ENCODE peak calls at places on chromosomes 6 and 20, in eight cellular contexts. W is activated CD8-positive, alpha-beta T cell treated with anti-CD3 and anti-CD28 coated beads for 36 hours; K is GM12865; A is colonic mucosa; U is suprapubic skin; N is foreskin fibroblast; S is thoracic aorta; Y is fibroblast of lung. C is an unnamed sample.

GRCh38 chr6:157867981-157868380 is 44.9 kb downstream of the SNX9 start:
- DNase-seq in W (no peak), K (no peak), A (no peak), U (no peak), N (no peak), S (no peak), Y (no peak), C (no peak)

GRCh38 chr6:40930555-40930954 is 108.5 kb downstream of the UNC5CL start:
- DNase-seq in W (peak), K (no peak), A (peak), U (no peak), N (peak), S (no peak), Y (no peak), C (no peak)

GRCh38 chr6:168619560-168620314 is 178.8 kb downstream of the SMOC2 start:
- DNase-seq in W (peak), K (no peak), A (no peak), U (no peak), N (no peak), S (no peak), Y (no peak), C (no peak)

GRCh38 chr6:135299256-135299655 is 118.1 kb downstream of the MYB start:
- DNase-seq in W (peak), K (no peak), A (no peak), U (no peak), N (peak), S (no peak), Y (peak), C (no peak)

GRCh38 chr6:47681201-47681990 is 17.0 kb upstream of the ADGRF4 start:
- DNase-seq in W (no peak), K (no peak), A (no peak), U (no peak), N (no peak), S (no peak), Y (no peak), C (no peak)

GRCh38 chr6:26251354-26252081 is 113.5 kb upstream of the BTN3A2 start:
- DNase-seq in W (peak), K (peak), A (peak), U (no peak), N (peak), S (no peak), Y (peak), C (peak)

GRCh38 chr6:25042599-25042936 is 106.8 kb upstream of the RIPOR2 start:
- DNase-seq in W (peak), K (peak), A (no peak), U (no peak), N (no peak), S (no peak), Y (no peak), C (no peak)

GRCh38 chr6:137044366-137045220 is at the start of gene IL20RA:
- DNase-seq in W (no peak), K (peak), A (no peak), U (no peak), N (peak), S (no peak), Y (peak), C (peak)

GRCh38 chr6:152378154-152378553 is 259.0 kb downstream of the SYNE1 start:
- DNase-seq in W (no peak), K (no peak), A (no peak), U (no peak), N (peak), S (no peak), Y (peak), C (no peak)

GRCh38 chr6:37137201-37137880 is 32.6 kb upstream of the PIM1 start:
- DNase-seq in W (peak), K (peak), A (peak), U (no peak), N (peak), S (peak), Y (peak), C (no peak)

GRCh38 chr20:35497780-35498189 is 31.7 kb downstream of the C20orf173 start:
- DNase-seq in W (no peak), K (no peak), A (no peak), U (no peak), N (no peak), S (peak), Y (no peak), C (peak)

GRCh38 chr6:46221221-46221793 is 50.5 kb upstream of the ENPP5 start:
- DNase-seq in W (peak), K (peak), A (no peak), U (no peak), N (peak), S (no peak), Y (peak), C (no peak)

GRCh38 chr20:39825524-39825923 is 863.4 kb downstream of the DHX35 start:
- DNase-seq in W (no peak), K (no peak), A (no peak), U (no peak), N (no peak), S (no peak), Y (no peak), C (no peak)
- TF ChIP-seq CTCF in W (no peak), K (no peak), A (no peak), U (no peak), N (no peak), S (no peak), Y (no peak), C (no peak)

DNA sequence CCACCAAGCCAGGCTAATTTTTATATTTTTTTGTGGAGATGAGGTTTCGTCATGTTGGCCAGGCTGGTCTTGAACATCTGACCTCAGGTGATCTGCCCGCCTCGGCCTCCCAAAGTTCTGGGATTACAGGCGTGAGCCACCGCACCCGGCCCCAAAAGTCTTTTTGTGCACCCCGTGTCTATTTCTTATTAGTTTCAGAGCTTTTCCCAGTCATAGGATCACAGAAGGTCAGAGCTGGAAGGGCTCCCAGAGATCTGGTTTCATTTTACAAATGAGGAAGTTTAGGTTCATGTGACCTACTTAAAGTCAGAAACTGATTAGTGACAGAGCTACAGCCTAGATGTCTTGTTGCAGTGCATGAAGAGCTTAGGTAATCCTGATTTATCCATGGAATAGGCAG is 1.6 kb upstream of the OGFRL1 start:
- DNase-seq in W (no peak), K (no peak), A (no peak), U (no peak), N (peak), S (no peak), Y (no peak), C (peak)
- TF ChIP-seq CTCF in W (no peak), K (no peak), A (no peak), U (no peak), N (no peak), S (no peak), Y (no peak), C (no peak)

DNA sequence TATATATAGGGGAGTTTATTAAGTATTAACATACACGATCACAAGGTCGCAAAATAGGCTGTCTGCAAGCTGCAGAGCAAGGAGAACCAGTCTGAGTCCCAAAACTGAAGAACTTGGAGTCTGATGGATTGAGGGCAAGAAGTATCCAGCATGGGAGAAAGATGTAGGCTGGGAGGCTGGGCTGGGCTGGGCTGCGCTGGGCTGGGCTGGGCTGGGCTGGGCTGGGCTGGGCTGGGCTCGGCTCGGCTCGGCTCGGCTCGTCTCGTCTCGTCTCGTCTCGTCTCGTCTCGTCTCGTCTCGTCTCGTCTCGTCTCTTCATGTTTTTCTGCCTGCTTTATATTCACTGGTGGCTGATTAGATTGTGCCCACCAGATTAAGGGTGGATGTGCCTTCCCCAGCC is 238.6 kb downstream of the GRM1 start:
- DNase-seq in W (no peak), K (no peak), A (no peak), U (no peak), N (no peak), S (no peak), Y (no peak), C (peak)
- TF ChIP-seq CTCF in W (no peak), K (no peak), A (no peak), U (no peak), N (no peak), S (no peak), Y (no peak), C (no peak)

GRCh38 chr6:131789219-131789618 is 18.6 kb upstream of the ENPP1 start:
- DNase-seq in W (peak), K (no peak), A (no peak), U (no peak), N (peak), S (no peak), Y (peak), C (no peak)

GRCh38 chr6:131792091-131792496 is 15.7 kb upstream of the ENPP1 start:
- DNase-seq in W (peak), K (no peak), A (no peak), U (no peak), N (peak), S (no peak), Y (peak), C (no peak)

GRCh38 chr6:131784561-131784960 is 23.3 kb upstream of the ENPP1 start:
- DNase-seq in W (no peak), K (no peak), A (no peak), U (no peak), N (peak), S (no peak), Y (no peak), C (no peak)

GRCh38 chr6:131787079-131787478 is 20.7 kb upstream of the ENPP1 start:
- DNase-seq in W (no peak), K (no peak), A (no peak), U (no peak), N (peak), S (no peak), Y (peak), C (no peak)

GRCh38 chr6:131787955-131788712 is 19.7 kb upstream of the ENPP1 start:
- DNase-seq in W (no peak), K (no peak), A (peak), U (no peak), N (peak), S (no peak), Y (peak), C (no peak)
- TF ChIP-seq CTCF in W (no peak), K (no peak), A (no peak), U (no peak), N (peak), S (no peak), Y (peak), C (no peak)